ENCODE peak calls at places on chromosomes 6 and 20, in five cellular contexts. T, C, G, X and M are unnamed samples.

GRCh38 chr6:132257561-132257960 is 143.7 kb downstream of the MOXD1 start:
- DNase-seq in T (no peak), C (no peak), G (no peak), X (no peak), M (no peak)

GRCh38 chr6:44800171-44800671 is 412.7 kb downstream of the CDC5L start:
- DNase-seq in T (peak), C (no peak), G (no peak), X (no peak), M (no peak)

GRCh38 chr6:14202947-14203346 is 85.4 kb downstream of the CD83 start:
- DNase-seq in T (no peak), C (no peak), G (no peak), X (no peak), M (no peak)

GRCh38 chr20:38199506-38200390 is 34.7 kb upstream of the TGM2 start:
- DNase-seq in T (no peak), C (no peak), G (no peak), X (no peak), M (no peak)

GRCh38 chr6:118350881-118351430 is 197.1 kb upstream of the PLN start:
- DNase-seq in T (peak), C (no peak), G (no peak), X (no peak), M (no peak)

GRCh38 chr6:17439243-17439993 is 46.0 kb downstream of the CAP2 start:
- DNase-seq in T (no peak), C (no peak), G (no peak), X (no peak), M (no peak)

GRCh38 chr6:37103169-37104039 is 66.5 kb upstream of the PIM1 start:
- DNase-seq in T (peak), C (peak), G (no peak), X (peak), M (no peak)

GRCh38 chr6:151260191-151260590 is 20.4 kb downstream of the AKAP12 start:
- DNase-seq in T (no peak), C (no peak), G (no peak), X (no peak), M (no peak)

GRCh38 chr20:34876161-34877001 is at the start of gene ACSS2:
- DNase-seq in T (peak), C (peak), G (peak), X (peak), M (peak)

GRCh38 chr20:31542201-31542842 is 28.1 kb downstream of the HM13 start:
- DNase-seq in T (no peak), C (no peak), G (no peak), X (no peak), M (no peak)

GRCh38 chr6:34248198-34248726 is 544 bp downstream of the SMIM29 start:
- DNase-seq in T (peak), C (peak), G (no peak), X (peak), M (no peak)

GRCh38 chr6:125273251-125273650 is 28.5 kb downstream of the HDDC2 start:
- DNase-seq in T (no peak), C (no peak), G (no peak), X (no peak), M (no peak)

GRCh38 chr6:117976030-117976651 is 69.1 kb downstream of the SLC35F1 start:
- DNase-seq in T (peak), C (no peak), G (no peak), X (peak), M (no peak)

GRCh38 chr6:158468666-158469065 is 91.2 kb upstream of the TMEM181 start:
- DNase-seq in T (peak), C (no peak), G (no peak), X (no peak), M (no peak)

GRCh38 chr6:166636191-166636938 is 9.3 kb upstream of the RPS6KA2 start:
- DNase-seq in T (no peak), C (no peak), G (no peak), X (no peak), M (no peak)

GRCh38 chr20:4112490-4113420 is 97.4 kb upstream of the RNF24 start:
- DNase-seq in T (peak), C (no peak), G (no peak), X (peak), M (no peak)

GRCh38 chr20:31693987-31694661 is 28.5 kb downstream of the BCL2L1 start:
- DNase-seq in T (peak), C (no peak), G (no peak), X (no peak), M (no peak)

GRCh38 chr20:21020656-21021004 is 85.5 kb downstream of the LINC00237 start:
- DNase-seq in T (no peak), C (no peak), G (no peak), X (no peak), M (no peak)

GRCh38 chr6:24251339-24251738 is 106.5 kb downstream of the DCDC2 start:
- DNase-seq in T (no peak), C (no peak), G (no peak), X (no peak), M (no peak)

GRCh38 chr6:18242062-18242851 is 22.1 kb downstream of the DEK start:
- DNase-seq in T (no peak), C (no peak), G (no peak), X (no peak), M (no peak)

GRCh38 chr20:53036992-53037391 is 64.8 kb downstream of the TSHZ2 start:
- DNase-seq in T (no peak), C (no peak), G (no peak), X (no peak), M (no peak)

GRCh38 chr20:3727333-3728035 is 5.0 kb upstream of the HSPA12B start:
- DNase-seq in T (no peak), C (no peak), G (no peak), X (no peak), M (peak)

GRCh38 chr6:42042108-42042507 is 8.2 kb upstream of the TAF8 start:
- DNase-seq in T (no peak), C (no peak), G (no peak), X (no peak), M (no peak)

GRCh38 chr6:41966961-41967311 is 25.3 kb upstream of the CCND3 start:
- DNase-seq in T (no peak), C (no peak), G (no peak), X (no peak), M (no peak)

GRCh38 chr20:43473058-43473704 is 15.5 kb downstream of the SRSF6 start:
- DNase-seq in T (no peak), C (no peak), G (no peak), X (no peak), M (no peak)

GRCh38 chr6:3228046-3228671 is 706 bp upstream of the TUBB2B start:
- DNase-seq in T (peak), C (no peak), G (no peak), X (peak), M (no peak)

GRCh38 chr6:160534050-160534696 is 129.9 kb downstream of the LPA start:
- DNase-seq in T (peak), C (peak), G (peak), X (peak), M (no peak)

GRCh38 chr6:118918326-118918725 is 16.6 kb downstream of the MCM9 start:
- DNase-seq in T (no peak), C (no peak), G (no peak), X (no peak), M (no peak)

GRCh38 chr6:134689676-134690447 is 260.0 kb downstream of the ALDH8A1 start:
- DNase-seq in T (no peak), C (no peak), G (no peak), X (no peak), M (peak)

GRCh38 chr20:36641506-36641843 is 4.5 kb downstream of the SLA2 start:
- DNase-seq in T (no peak), C (no peak), G (no peak), X (no peak), M (no peak)

GRCh38 chr20:45138451-45139300 is 14.4 kb upstream of the WFDC12 start:
- DNase-seq in T (peak), C (peak), G (no peak), X (peak), M (no peak)

GRCh38 chr20:17808357-17808756 is 108.6 kb downstream of the BANF2 start:
- DNase-seq in T (no peak), C (no peak), G (no peak), X (no peak), M (no peak)